ENCODE peak calls at places on chromosome 22, in seven cellular contexts. H, N, U, V, P, F and K are unnamed samples.

GRCh38 chr22:35219012-35219411 is 38.3 kb upstream of the HMGXB4 start:
- DNase-seq in H (no peak), N (no peak), U (no peak), V (no peak), P (no peak), F (peak; percentile 18), K (peak; percentile 93)

GRCh38 chr22:28899199-28899853 is 16.0 kb downstream of the ZNRF3 start:
- DNase-seq in H (no peak), N (peak; percentile 14), U (peak; percentile 37), V (no peak), P (no peak), F (peak; percentile 61), K (peak; percentile 72)

GRCh38 chr22:47625531-47626427 is 863.3 kb downstream of the TBC1D22A start:
- DNase-seq in H (no peak), N (no peak), U (no peak), V (no peak), P (no peak), F (no peak), K (no peak)

GRCh38 chr22:39802682-39803081 is 90.9 kb downstream of the ENTHD1 start:
- DNase-seq in H (no peak), N (no peak), U (no peak), V (no peak), P (no peak), F (no peak), K (no peak)

GRCh38 chr22:44542561-44543222 is 44.7 kb upstream of the RTL6 start:
- DNase-seq in H (no peak), N (no peak), U (no peak), V (no peak), P (no peak), F (no peak), K (no peak)

GRCh38 chr22:38109391-38110000 is 988 bp downstream of the BAIAP2L2 start:
- DNase-seq in H (no peak), N (no peak), U (no peak), V (no peak), P (no peak), F (no peak), K (peak; percentile 15)

GRCh38 chr22:38766076-38766777 is 10.4 kb upstream of the SUN2 start:
- DNase-seq in H (peak; percentile 38), N (peak; percentile 27), U (peak; percentile 35), V (peak; percentile 33), P (peak; percentile 72), F (peak; percentile 81), K (peak; percentile 67)

GRCh38 chr22:22348127-22348814 is 103.7 kb downstream of the VPREB1 start:
- DNase-seq in H (no peak), N (no peak), U (no peak), V (no peak), P (no peak), F (no peak), K (no peak)

GRCh38 chr22:20720692-20721408 is 53.1 kb upstream of the SERPIND1 start:
- DNase-seq in H (no peak), N (no peak), U (no peak), V (no peak), P (no peak), F (no peak), K (no peak)

GRCh38 chr22:19178065-19178658 is 374 bp downstream of the SLC25A1 start:
- DNase-seq in H (peak; percentile 53), N (peak; percentile 56), U (no peak), V (peak; percentile 48), P (peak; percentile 27), F (peak; percentile 19), K (peak; percentile 41)

GRCh38 chr22:40345801-40346177 is 511 bp upstream of the ADSL start:
- DNase-seq in H (no peak), N (peak; percentile 34), U (peak; percentile 65), V (peak; percentile 39), P (no peak), F (peak; percentile 18), K (peak; percentile 37)